ENCODE peak calls at places on chromosomes 13 and 19, in four cellular contexts. One of them, this sample, is unnamed.

GRCh38 chr13:57631607-57632275 is at the start of gene PCDH17:
- DNase-seq in fibroblast of mammary gland: no peak
- DNase-seq in H54: no peak
- DNase-seq in GM12878: no peak
- DNase-seq in this sample: no peak

GRCh38 chr13:21913010-21913409 is 242.1 kb downstream of the FGF9 start:
- DNase-seq in fibroblast of mammary gland: no peak
- DNase-seq in H54: no peak
- DNase-seq in GM12878: no peak
- DNase-seq in this sample: no peak

GRCh38 chr13:30453727-30454126 is 12.0 kb downstream of the HMGB1 start:
- DNase-seq in fibroblast of mammary gland: peak
- DNase-seq in H54: no peak
- DNase-seq in GM12878: no peak
- DNase-seq in this sample: no peak

GRCh38 chr13:114282143-114282685 is 813 bp downstream of the UPF3A start:
- DNase-seq in fibroblast of mammary gland: peak
- DNase-seq in H54: peak
- DNase-seq in GM12878: peak
- DNase-seq in this sample: peak

GRCh38 chr13:81394605-81395004 is 1053.7 kb upstream of the SPRY2 start:
- DNase-seq in fibroblast of mammary gland: no peak
- DNase-seq in H54: no peak
- DNase-seq in GM12878: no peak
- DNase-seq in this sample: no peak

GRCh38 chr19:3667037-3667638 is 33.1 kb downstream of the PIP5K1C start:
- DNase-seq in fibroblast of mammary gland: no peak
- DNase-seq in H54: no peak
- DNase-seq in GM12878: no peak
- DNase-seq in this sample: no peak

GRCh38 chr19:45766293-45766918 is 2.6 kb downstream of the SIX5 start:
- DNase-seq in fibroblast of mammary gland: no peak
- DNase-seq in H54: no peak
- DNase-seq in GM12878: no peak
- DNase-seq in this sample: peak

GRCh38 chr19:4774136-4774535 is 17.4 kb upstream of the FEM1A start:
- DNase-seq in fibroblast of mammary gland: no peak
- DNase-seq in H54: no peak
- DNase-seq in GM12878: no peak
- DNase-seq in this sample: no peak

GRCh38 chr13:98368019-98368418 is 190.9 kb upstream of the RNF113B start:
- DNase-seq in fibroblast of mammary gland: peak
- DNase-seq in H54: no peak
- DNase-seq in GM12878: no peak
- DNase-seq in this sample: no peak

GRCh38 chr13:52001120-52001731 is 10.0 kb downstream of the ATP7B start:
- DNase-seq in fibroblast of mammary gland: peak
- DNase-seq in H54: peak
- DNase-seq in GM12878: no peak
- DNase-seq in this sample: no peak

GRCh38 chr13:50678464-50679162 is 164.9 kb downstream of the DLEU7 start:
- DNase-seq in fibroblast of mammary gland: peak
- DNase-seq in H54: peak
- DNase-seq in GM12878: no peak
- DNase-seq in this sample: no peak

GRCh38 chr19:38648789-38649304 is 1.4 kb downstream of the ACTN4 start:
- DNase-seq in fibroblast of mammary gland: no peak
- DNase-seq in H54: no peak
- DNase-seq in GM12878: no peak
- DNase-seq in this sample: no peak

GRCh38 chr13:85528578-85529215 is 270.5 kb downstream of the SLITRK6 start:
- DNase-seq in fibroblast of mammary gland: peak
- DNase-seq in H54: no peak
- DNase-seq in GM12878: no peak
- DNase-seq in this sample: no peak

This sample was measured in ovary.